ENCODE peak calls at places on chromosome 20, in six cellular contexts. D, I, R, Y, S and H are unnamed samples.

GRCh38 chr20:36835025-36835424 is 40.9 kb upstream of the TLDC2 start:
- DNase-seq in Y (no peak), S (no peak), I (no peak), R (no peak), D (peak; percentile 82), H (no peak)

GRCh38 chr20:43388267-43389081 is 69.2 kb upstream of the SRSF6 start:
- DNase-seq in I (no peak), R (no peak), S (no peak), D (no peak), Y (no peak), H (no peak)

GRCh38 chr20:6075428-6076219 is 21.8 kb upstream of the LRRN4 start:
- DNase-seq in I (no peak), S (no peak), R (no peak), D (peak; percentile 85), Y (peak; percentile 44), H (no peak)

GRCh38 chr20:63174309-63175030 is 41.5 kb downstream of the YTHDF1 start:
- DNase-seq in Y (no peak), D (no peak), S (no peak), I (no peak), R (no peak), H (no peak)

GRCh38 chr20:57022306-57022705 is 244.1 kb downstream of the BMP7 start:
- DNase-seq in D (no peak), S (no peak), Y (no peak), R (no peak), I (no peak), H (no peak)

GRCh38 chr20:32539817-32540675 is 45.1 kb downstream of the NOL4L start:
- DNase-seq in S (no peak), I (no peak), D (no peak), R (no peak), Y (no peak), H (no peak)

GRCh38 chr20:4897600-4897999 is 103.7 kb downstream of the SLC23A2 start:
- DNase-seq in D (no peak), I (no peak), Y (no peak), R (no peak), S (no peak), H (no peak)

GRCh38 chr20:11035211-11035610 is 361.4 kb upstream of the JAG1 start:
- DNase-seq in D (no peak), Y (no peak), R (no peak), S (no peak), I (no peak), H (no peak)

GRCh38 chr20:39878809-39879208 is 810.2 kb downstream of the MAFB start:
- DNase-seq in S (peak; percentile 55), R (no peak), Y (no peak), I (no peak), D (no peak), H (no peak)

GRCh38 chr20:8299921-8300320 is 167.9 kb downstream of the PLCB1 start:
- DNase-seq in I (no peak), S (no peak), R (no peak), D (no peak), Y (peak; percentile 15), H (no peak)

GRCh38 chr20:37988555-37988954 is 44.7 kb downstream of the TTI1 start:
- DNase-seq in R (no peak), I (no peak), Y (peak; percentile 37), S (no peak), D (no peak), H (no peak)
- TF ChIP-seq CTCF in R (no peak), I (no peak), Y (no peak), S (no peak), D (no peak), H (no peak)

DNA sequence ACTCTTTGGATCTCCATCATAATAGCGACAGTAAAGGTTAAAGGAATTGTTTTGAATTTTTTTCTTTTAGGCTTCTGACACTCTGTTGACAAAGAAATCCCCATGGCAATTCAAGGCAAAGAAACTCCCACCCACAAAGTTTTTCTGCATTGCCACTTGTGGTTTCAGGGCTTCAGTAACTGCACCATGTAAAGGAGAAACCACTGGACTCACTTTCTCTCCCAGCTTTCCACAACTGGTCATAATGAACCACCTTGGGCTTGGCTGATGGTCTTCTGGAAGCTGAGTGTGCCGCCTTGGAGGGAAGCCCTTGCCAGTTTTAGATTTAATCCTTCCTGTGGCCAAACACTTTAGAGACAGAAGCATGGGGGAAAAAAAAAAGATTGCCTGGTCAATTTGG is 163.1 kb downstream of the ISM1 start:
- DNase-seq in S (no peak), I (no peak), D (no peak), Y (no peak), R (no peak), H (no peak)
- H3K4me3 ChIP-seq in S (no peak overlapping the region), I (no peak overlapping the region), D (no peak overlapping the region), Y (no peak overlapping the region), R (no peak overlapping the region), H (no peak overlapping the region)

GRCh38 chr20:51767867-51768758 is at the start of gene ATP9A:
- DNase-seq in Y (no peak), D (no peak), R (no peak), S (no peak), I (no peak), H (no peak)
- TF ChIP-seq CTCF in Y (no peak), D (no peak), R (no peak), S (no peak), I (no peak), H (no peak)

GRCh38 chr20:48777005-48777404 is 50.8 kb downstream of the PREX1 start:
- DNase-seq in D (no peak), I (no peak), Y (no peak), S (no peak), R (peak; percentile 77), H (no peak)
- H3K4me3 ChIP-seq in D (no peak overlapping the region), I (no peak overlapping the region), Y (no peak overlapping the region), S (no peak overlapping the region), R (no peak overlapping the region), H (no peak overlapping the region)

GRCh38 chr20:50283922-50284810 is 93.5 kb downstream of the CEBPB start:
- DNase-seq in I (peak; percentile 61), Y (peak; percentile 43), D (peak; percentile 82), S (no peak), R (peak; percentile 97), H (no peak)

GRCh38 chr20:50284811-50285375 is 94.3 kb downstream of the CEBPB start:
- DNase-seq in S (no peak), Y (peak; percentile 35), R (no peak), I (no peak), D (peak; percentile 61), H (no peak)

GRCh38 chr20:50286609-50287008 is 96.0 kb downstream of the CEBPB start:
- DNase-seq in S (no peak), I (peak; percentile 95), Y (peak; percentile 79), D (peak; percentile 72), R (no peak), H (peak; percentile 36)

GRCh38 chr20:50286174-50286511 is 95.5 kb downstream of the CEBPB start:
- DNase-seq in D (no peak), S (no peak), R (no peak), Y (no peak), I (no peak), H (no peak)

DNA sequence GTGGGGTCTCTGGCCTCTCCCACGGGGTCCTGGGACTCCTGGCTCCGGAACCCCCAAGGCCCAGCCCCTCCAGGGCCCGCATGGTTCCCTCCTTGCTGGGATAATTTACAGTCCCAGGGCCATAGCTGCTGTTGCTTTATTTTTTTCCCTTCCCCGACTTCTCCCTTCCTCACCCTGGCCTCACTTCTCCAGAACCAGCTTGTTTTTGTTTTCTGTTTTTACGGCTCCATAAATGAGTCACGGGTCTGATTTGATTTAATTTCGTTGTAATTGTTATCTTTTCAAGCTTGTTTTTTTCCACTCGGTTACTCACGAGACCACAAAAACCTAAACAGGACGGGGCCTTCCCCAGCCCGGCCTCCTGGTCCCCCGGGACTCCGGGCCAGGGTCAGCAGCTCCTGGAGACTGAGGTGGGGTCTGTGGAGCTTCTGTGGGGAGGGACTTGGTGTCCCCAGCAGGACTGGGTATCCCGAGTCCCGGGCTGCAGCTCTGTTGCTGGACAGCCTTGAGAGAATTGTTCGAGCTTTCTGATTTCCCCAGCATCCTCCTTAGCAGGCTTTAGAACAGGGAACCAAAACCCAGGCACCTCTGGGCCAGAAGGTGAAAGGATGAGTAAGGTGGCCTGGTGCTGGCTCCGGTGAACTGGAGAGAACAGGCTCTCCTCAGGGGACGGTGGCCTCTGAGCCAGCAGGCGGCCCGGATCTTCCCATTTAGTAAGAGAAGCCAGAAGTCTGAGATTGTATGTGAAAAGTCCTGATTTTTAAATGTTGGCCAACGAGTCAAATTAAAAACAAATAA is 94.9 kb downstream of the CEBPB start:
- DNase-seq in Y (peak; percentile 71), S (no peak), I (no peak), D (peak; percentile 75), R (no peak), H (peak; percentile 42)
- TF ChIP-seq CTCF in Y (no peak), S (no peak), I (no peak), D (no peak), R (no peak), H (no peak)

GRCh38 chr20:676967-677366 is 1.4 kb upstream of the SCRT2 start:
- DNase-seq in D (no peak), S (no peak), Y (no peak), I (no peak), R (no peak), H (no peak)
- H3K4me3 ChIP-seq in D (no peak overlapping the region), S (no peak overlapping the region), Y (no peak overlapping the region), I (no peak overlapping the region), R (no peak overlapping the region), H (no peak overlapping the region)

DNA sequence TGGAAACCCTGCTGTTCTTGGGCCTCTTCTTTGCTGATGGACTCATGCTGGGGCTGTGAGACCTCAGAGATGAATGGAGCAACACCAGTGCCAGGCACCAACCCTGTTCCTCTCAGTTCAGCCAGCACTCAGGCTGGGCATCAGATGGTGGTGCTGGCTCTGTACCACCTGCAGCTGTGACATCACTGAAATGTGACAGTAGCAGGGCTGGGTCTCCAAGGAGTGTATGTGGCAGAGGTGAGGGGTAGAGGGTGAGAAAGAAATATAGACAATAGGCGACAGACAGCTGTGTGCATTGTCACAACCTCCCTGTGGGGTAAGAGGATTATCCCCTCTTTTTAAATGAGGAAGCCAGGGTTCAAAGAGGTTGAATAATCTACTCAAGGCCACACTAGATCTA is at the start of gene TP53TG5:
- DNase-seq in Y (no peak), I (no peak), R (no peak), S (no peak), D (no peak), H (no peak)
- TF ChIP-seq CTCF in Y (no peak), I (no peak), R (no peak), S (no peak), D (no peak), H (no peak)